ENCODE peak calls at places on chromosomes 7 and 10, in nine cellular contexts. One of them, this sample, is unnamed.

GRCh38 chr7:34842782-34843181 is 184.8 kb downstream of the NPSR1 start:
- DNase-seq in neuronal stem cell: no peak
- DNase-seq in colonic mucosa: no peak
- DNase-seq in fibroblast of lung: peak
- DNase-seq in HCT116: no peak
- DNase-seq in GM12878: no peak
- DNase-seq in PC-3: no peak
- DNase-seq in HepG2: no peak
- DNase-seq in SK-N-SH: no peak
- DNase-seq in this sample: no peak

GRCh38 chr10:129679207-129679606 is 212.2 kb downstream of the MGMT start:
- DNase-seq in neuronal stem cell: no peak
- DNase-seq in colonic mucosa: no peak
- DNase-seq in fibroblast of lung: no peak
- DNase-seq in HCT116: no peak
- DNase-seq in GM12878: no peak
- DNase-seq in PC-3: no peak
- DNase-seq in HepG2: peak
- DNase-seq in SK-N-SH: no peak
- DNase-seq in this sample: no peak

GRCh38 chr7:133556070-133556469 is 303.2 kb downstream of the EXOC4 start:
- DNase-seq in neuronal stem cell: no peak
- DNase-seq in colonic mucosa: no peak
- DNase-seq in fibroblast of lung: no peak
- DNase-seq in HCT116: no peak
- DNase-seq in GM12878: no peak
- DNase-seq in PC-3: no peak
- DNase-seq in HepG2: no peak
- DNase-seq in SK-N-SH: peak
- DNase-seq in this sample: no peak

GRCh38 chr10:22682237-22683192 is 31.9 kb downstream of the PIP4K2A start:
- DNase-seq in neuronal stem cell: no peak
- DNase-seq in colonic mucosa: no peak
- DNase-seq in fibroblast of lung: peak
- DNase-seq in HCT116: peak
- DNase-seq in GM12878: peak
- DNase-seq in PC-3: peak
- DNase-seq in HepG2: peak
- DNase-seq in SK-N-SH: no peak
- DNase-seq in this sample: no peak

GRCh38 chr10:52359466-52359865 is 45.4 kb downstream of the DKK1 start:
- DNase-seq in neuronal stem cell: no peak
- DNase-seq in colonic mucosa: no peak
- DNase-seq in fibroblast of lung: peak
- DNase-seq in HCT116: no peak
- DNase-seq in GM12878: no peak
- DNase-seq in PC-3: no peak
- DNase-seq in HepG2: no peak
- DNase-seq in SK-N-SH: no peak
- DNase-seq in this sample: no peak

GRCh38 chr10:109374215-109374614 is 549.1 kb downstream of the XPNPEP1 start:
- DNase-seq in neuronal stem cell: no peak
- DNase-seq in colonic mucosa: no peak
- DNase-seq in fibroblast of lung: peak
- DNase-seq in HCT116: no peak
- DNase-seq in GM12878: no peak
- DNase-seq in PC-3: peak
- DNase-seq in HepG2: no peak
- DNase-seq in SK-N-SH: no peak
- DNase-seq in this sample: no peak

GRCh38 chr7:15561840-15562239 is at the start of gene AGMO:
- DNase-seq in neuronal stem cell: peak
- DNase-seq in colonic mucosa: peak
- DNase-seq in fibroblast of lung: no peak
- DNase-seq in HCT116: no peak
- DNase-seq in GM12878: no peak
- DNase-seq in PC-3: peak
- DNase-seq in HepG2: peak
- DNase-seq in SK-N-SH: no peak
- DNase-seq in this sample: no peak

GRCh38 chr10:71447676-71448075 is 51.0 kb downstream of the CDH23 start:
- DNase-seq in neuronal stem cell: no peak
- DNase-seq in colonic mucosa: peak
- DNase-seq in fibroblast of lung: no peak
- DNase-seq in HCT116: no peak
- DNase-seq in GM12878: no peak
- DNase-seq in PC-3: no peak
- DNase-seq in HepG2: no peak
- DNase-seq in SK-N-SH: no peak
- DNase-seq in this sample: no peak

GRCh38 chr7:116949941-116950801 is 3.1 kb upstream of the ST7 start:
- DNase-seq in neuronal stem cell: no peak
- DNase-seq in colonic mucosa: no peak
- DNase-seq in fibroblast of lung: no peak
- DNase-seq in HCT116: no peak
- DNase-seq in GM12878: no peak
- DNase-seq in PC-3: no peak
- DNase-seq in HepG2: no peak
- DNase-seq in SK-N-SH: no peak
- DNase-seq in this sample: no peak

GRCh38 chr10:33660329-33660728 is 325.9 kb upstream of the NRP1 start:
- DNase-seq in neuronal stem cell: no peak
- DNase-seq in colonic mucosa: no peak
- DNase-seq in fibroblast of lung: no peak
- DNase-seq in HCT116: no peak
- DNase-seq in GM12878: no peak
- DNase-seq in PC-3: no peak
- DNase-seq in HepG2: no peak
- DNase-seq in SK-N-SH: no peak
- DNase-seq in this sample: peak

GRCh38 chr10:95818663-95819062 is 62.7 kb downstream of the ENTPD1 start:
- DNase-seq in neuronal stem cell: no peak
- DNase-seq in colonic mucosa: no peak
- DNase-seq in fibroblast of lung: peak
- DNase-seq in HCT116: no peak
- DNase-seq in GM12878: no peak
- DNase-seq in PC-3: peak
- DNase-seq in HepG2: peak
- DNase-seq in SK-N-SH: no peak
- DNase-seq in this sample: no peak

GRCh38 chr10:5975641-5976473 is 1.5 kb downstream of the IL15RA start:
- DNase-seq in neuronal stem cell: no peak
- DNase-seq in colonic mucosa: peak
- DNase-seq in fibroblast of lung: no peak
- DNase-seq in HCT116: no peak
- DNase-seq in GM12878: peak
- DNase-seq in PC-3: no peak
- DNase-seq in HepG2: no peak
- DNase-seq in SK-N-SH: no peak
- DNase-seq in this sample: no peak

GRCh38 chr7:28858895-28859294 is 99.2 kb downstream of the TRIL start:
- DNase-seq in neuronal stem cell: no peak
- DNase-seq in colonic mucosa: no peak
- DNase-seq in fibroblast of lung: no peak
- DNase-seq in HCT116: no peak
- DNase-seq in GM12878: no peak
- DNase-seq in PC-3: no peak
- DNase-seq in HepG2: no peak
- DNase-seq in SK-N-SH: no peak
- DNase-seq in this sample: no peak

GRCh38 chr7:40986351-40986873 is 716.5 kb downstream of the INHBA start:
- DNase-seq in neuronal stem cell: no peak
- DNase-seq in colonic mucosa: no peak
- DNase-seq in fibroblast of lung: peak
- DNase-seq in HCT116: no peak
- DNase-seq in GM12878: no peak
- DNase-seq in PC-3: peak
- DNase-seq in HepG2: no peak
- DNase-seq in SK-N-SH: no peak
- DNase-seq in this sample: no peak

GRCh38 chr7:2632717-2633537 is 1.1 kb downstream of the TTYH3 start:
- DNase-seq in neuronal stem cell: no peak
- DNase-seq in colonic mucosa: peak
- DNase-seq in fibroblast of lung: peak
- DNase-seq in HCT116: peak
- DNase-seq in GM12878: no peak
- DNase-seq in PC-3: peak
- DNase-seq in HepG2: no peak
- DNase-seq in SK-N-SH: peak
- DNase-seq in this sample: no peak

GRCh38 chr10:78744521-78745090 is 324.2 kb upstream of the ZMIZ1 start:
- DNase-seq in neuronal stem cell: no peak
- DNase-seq in colonic mucosa: no peak
- DNase-seq in fibroblast of lung: no peak
- DNase-seq in HCT116: no peak
- DNase-seq in GM12878: no peak
- DNase-seq in PC-3: no peak
- DNase-seq in HepG2: peak
- DNase-seq in SK-N-SH: no peak
- DNase-seq in this sample: no peak

DNA sequence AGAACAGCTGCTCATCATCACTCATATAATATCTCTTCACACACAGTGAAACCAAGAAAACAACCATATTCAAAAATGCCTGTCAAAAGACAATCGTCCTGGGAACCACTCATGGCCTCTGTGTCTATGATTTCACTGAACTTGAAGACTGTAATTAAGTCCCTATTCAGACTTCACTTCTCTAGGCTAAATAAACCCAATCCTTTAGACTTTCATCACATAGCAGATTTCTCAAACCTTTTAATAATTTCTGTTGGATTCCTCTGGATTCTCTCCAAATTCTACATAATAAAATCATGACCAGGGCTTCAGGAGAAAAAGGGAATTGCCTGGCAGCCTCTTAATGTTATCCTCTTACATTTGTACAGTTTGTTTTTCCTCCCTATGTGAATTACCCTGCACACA is 201.1 kb downstream of the LRRN3 start:
- DNase-seq in neuronal stem cell: no peak
- DNase-seq in colonic mucosa: no peak
- DNase-seq in fibroblast of lung: no peak
- DNase-seq in HCT116: no peak
- DNase-seq in GM12878: no peak
- DNase-seq in PC-3: no peak
- DNase-seq in HepG2: no peak
- DNase-seq in SK-N-SH: no peak
- DNase-seq in this sample: no peak
- H3K9ac ChIP-seq in neuronal stem cell: no peak
- H3K9ac ChIP-seq in colonic mucosa: no peak
- H3K9ac ChIP-seq in fibroblast of lung: no peak
- H3K9ac ChIP-seq in HCT116: no peak
- H3K9ac ChIP-seq in GM12878: no peak
- H3K9ac ChIP-seq in PC-3: no peak
- H3K9ac ChIP-seq in HepG2: no peak
- H3K9ac ChIP-seq in SK-N-SH: no peak
- H3K9ac ChIP-seq in this sample: no peak

GRCh38 chr7:138208864-138209263 is 132.6 kb downstream of the AKR1D1 start:
- DNase-seq in neuronal stem cell: no peak
- DNase-seq in colonic mucosa: no peak
- DNase-seq in fibroblast of lung: no peak
- DNase-seq in HCT116: no peak
- DNase-seq in GM12878: no peak
- DNase-seq in PC-3: no peak
- DNase-seq in HepG2: no peak
- DNase-seq in SK-N-SH: no peak
- DNase-seq in this sample: no peak
- H3K9ac ChIP-seq in neuronal stem cell: no peak
- H3K9ac ChIP-seq in colonic mucosa: no peak
- H3K9ac ChIP-seq in fibroblast of lung: no peak
- H3K9ac ChIP-seq in HCT116: no peak
- H3K9ac ChIP-seq in GM12878: no peak
- H3K9ac ChIP-seq in PC-3: no peak
- H3K9ac ChIP-seq in HepG2: no peak
- H3K9ac ChIP-seq in SK-N-SH: no peak
- H3K9ac ChIP-seq in this sample: no peak

DNA sequence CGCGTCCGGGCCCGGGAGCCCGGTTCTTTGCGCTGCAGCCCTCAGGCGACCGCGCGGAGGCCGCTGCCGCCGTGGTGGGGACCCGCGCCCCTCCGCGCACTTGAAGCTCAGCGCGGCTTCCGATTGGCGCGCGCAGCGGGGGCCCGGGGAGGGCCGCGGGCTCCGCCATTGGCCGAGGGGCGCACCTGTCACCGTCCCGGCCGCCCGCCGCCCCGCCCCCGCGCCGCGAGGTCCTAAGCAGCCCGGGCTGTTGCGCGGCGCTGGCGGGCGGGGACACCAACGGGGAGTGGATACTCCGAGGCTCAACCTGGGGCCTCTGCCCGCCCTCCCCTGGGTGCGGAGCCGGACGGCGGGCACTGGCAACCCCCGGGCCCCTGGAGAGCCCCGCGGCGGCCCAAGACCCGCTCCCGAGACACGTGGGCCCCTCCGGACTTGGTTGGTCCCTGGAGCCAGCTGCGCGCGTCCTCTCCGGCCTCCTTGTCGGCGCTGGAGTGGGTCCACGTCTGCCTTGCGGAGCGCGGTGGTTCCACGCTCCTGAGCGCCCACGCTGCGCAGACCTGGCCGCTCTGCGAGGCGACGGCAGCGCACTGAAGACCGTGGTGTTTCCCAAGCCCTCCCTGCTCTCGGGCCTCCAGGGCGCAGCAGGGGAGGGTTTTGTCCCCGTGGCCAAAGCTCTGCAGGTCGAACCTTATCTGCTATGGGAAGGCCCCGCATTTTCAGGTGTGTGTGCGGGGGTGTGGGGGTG is at the start of gene MNX1:
- DNase-seq in neuronal stem cell: peak
- DNase-seq in colonic mucosa: peak
- DNase-seq in fibroblast of lung: peak
- DNase-seq in HCT116: peak
- DNase-seq in GM12878: no peak
- DNase-seq in PC-3: peak
- DNase-seq in HepG2: peak
- DNase-seq in SK-N-SH: peak
- DNase-seq in this sample: peak
- H3K9ac ChIP-seq in neuronal stem cell: peak
- H3K9ac ChIP-seq in colonic mucosa: peak
- H3K9ac ChIP-seq in fibroblast of lung: no peak
- H3K9ac ChIP-seq in HCT116: peak
- H3K9ac ChIP-seq in GM12878: peak
- H3K9ac ChIP-seq in PC-3: peak
- H3K9ac ChIP-seq in HepG2: peak
- H3K9ac ChIP-seq in SK-N-SH: no peak
- H3K9ac ChIP-seq in this sample: no peak

DNA sequence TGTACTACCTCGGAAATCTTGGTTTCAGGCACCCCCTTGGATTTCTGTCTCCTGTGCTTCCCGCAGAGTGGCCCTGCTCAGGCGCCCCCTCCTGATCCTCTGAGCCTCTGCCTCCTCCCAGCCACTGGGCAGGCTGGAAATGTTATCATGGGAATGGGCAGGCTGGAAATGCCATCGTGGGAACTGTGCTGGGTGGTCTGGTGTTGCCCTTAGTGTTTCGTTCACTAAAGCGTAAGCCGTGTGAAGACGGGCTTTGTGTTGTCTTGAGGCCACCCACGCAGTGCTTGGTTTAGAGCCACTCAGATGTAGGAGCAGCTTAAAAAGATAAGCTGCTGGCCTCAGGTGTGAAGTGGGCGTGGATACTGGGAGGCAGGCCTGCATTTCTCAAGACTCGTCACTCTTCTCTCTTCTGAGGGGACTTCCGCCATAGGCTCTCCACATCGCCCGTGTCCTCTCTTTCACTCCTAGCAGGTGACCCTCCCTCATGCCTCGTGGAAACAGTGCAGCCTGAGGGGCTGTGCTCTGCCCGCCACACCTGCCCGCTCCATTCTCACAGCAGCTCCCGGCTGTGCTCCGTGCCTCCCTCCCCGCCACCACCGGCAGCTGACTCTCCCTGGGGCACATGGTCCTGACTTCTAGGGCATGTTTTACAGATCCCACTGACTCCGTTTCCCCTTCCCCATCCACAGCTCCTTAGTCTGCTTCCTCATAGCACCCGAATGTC is 28.5 kb downstream of the PPP2R2D start:
- DNase-seq in neuronal stem cell: no peak
- DNase-seq in colonic mucosa: no peak
- DNase-seq in fibroblast of lung: no peak
- DNase-seq in HCT116: no peak
- DNase-seq in GM12878: no peak
- DNase-seq in PC-3: no peak
- DNase-seq in HepG2: no peak
- DNase-seq in SK-N-SH: no peak
- DNase-seq in this sample: peak
- H3K9ac ChIP-seq in neuronal stem cell: peak
- H3K9ac ChIP-seq in colonic mucosa: no peak
- H3K9ac ChIP-seq in fibroblast of lung: no peak
- H3K9ac ChIP-seq in HCT116: no peak
- H3K9ac ChIP-seq in GM12878: no peak
- H3K9ac ChIP-seq in PC-3: no peak
- H3K9ac ChIP-seq in HepG2: no peak
- H3K9ac ChIP-seq in SK-N-SH: no peak
- H3K9ac ChIP-seq in this sample: no peak

This sample was measured in H9.